ENCODE peak calls at places on chromosomes 13 and 19, in nine cellular contexts. I, R, B, L, A, V, K, U and O are unnamed samples.

GRCh38 chr13:44573071-44573470 is 3.1 kb downstream of the TSC22D1 start:
- DNase-seq in I (no peak), R (peak), B (no peak), L (no peak), A (no peak), V (no peak), K (no peak), U (no peak), O (no peak)

GRCh38 chr13:23956106-23956505 is 58.8 kb upstream of the C1QTNF9B start:
- DNase-seq in I (no peak), R (no peak), B (no peak), L (no peak), A (no peak), V (no peak), K (no peak), U (no peak), O (peak)

GRCh38 chr19:8305798-8306197 is 2.4 kb downstream of the CD320 start:
- DNase-seq in I (peak), R (no peak), B (peak), L (no peak), A (no peak), V (no peak), K (no peak), U (no peak), O (no peak)

GRCh38 chr13:26529441-26529840 is 28.0 kb upstream of the WASF3 start:
- DNase-seq in I (no peak), R (peak), B (peak), L (no peak), A (no peak), V (peak), K (no peak), U (no peak), O (peak)

GRCh38 chr13:35468195-35468594 is 8.3 kb downstream of the MAB21L1 start:
- DNase-seq in I (no peak), R (peak), B (no peak), L (no peak), A (no peak), V (no peak), K (no peak), U (no peak), O (peak)

GRCh38 chr13:46663644-46664043 is 110.7 kb downstream of the LRCH1 start:
- DNase-seq in I (no peak), R (no peak), B (no peak), L (no peak), A (no peak), V (no peak), K (no peak), U (no peak), O (no peak)

GRCh38 chr13:81927347-81927746 is 1586.4 kb upstream of the SPRY2 start:
- DNase-seq in I (peak), R (peak), B (no peak), L (no peak), A (no peak), V (no peak), K (no peak), U (peak), O (no peak)

GRCh38 chr19:34109596-34109995 is 62.7 kb upstream of the LSM14A start:
- DNase-seq in I (no peak), R (no peak), B (no peak), L (no peak), A (no peak), V (no peak), K (no peak), U (no peak), O (no peak)

GRCh38 chr19:48573163-48573505 is 21.2 kb downstream of the SULT2B1 start:
- DNase-seq in I (no peak), R (peak), B (no peak), L (no peak), A (no peak), V (no peak), K (no peak), U (no peak), O (no peak)

GRCh38 chr19:5103061-5103701 is 134.3 kb downstream of the KDM4B start:
- DNase-seq in I (peak), R (no peak), B (peak), L (no peak), A (peak), V (no peak), K (peak), U (no peak), O (no peak)

GRCh38 chr19:1266818-1267440 is 2.2 kb upstream of the CIRBP start:
- DNase-seq in I (peak), R (peak), B (peak), L (peak), A (no peak), V (no peak), K (no peak), U (no peak), O (no peak)

GRCh38 chr13:30730526-30730925 is 4.8 kb upstream of the ALOX5AP start:
- DNase-seq in I (peak), R (peak), B (no peak), L (no peak), A (no peak), V (no peak), K (no peak), U (peak), O (no peak)

GRCh38 chr19:4539697-4540581 is at the start of gene LRG1:
- DNase-seq in I (no peak), R (no peak), B (peak), L (no peak), A (no peak), V (no peak), K (no peak), U (no peak), O (peak)